ENCODE peak calls at places on chromosomes 11 and 22, in eight cellular contexts. D, L, W, S, M, O, Z and U are unnamed samples.

GRCh38 chr11:112834277-112834755 is 126.9 kb upstream of the NCAM1 start:
- DNase-seq in D (no peak), L (no peak), W (no peak), S (no peak), M (peak; percentile 33), O (no peak), Z (no peak), U (peak; percentile 13)

GRCh38 chr22:37018815-37019308 is 385 bp downstream of the TST start:
- DNase-seq in D (no peak), L (peak; percentile 57), W (no peak), S (peak; percentile 31), M (no peak), O (peak; percentile 65), Z (no peak), U (peak; percentile 36)

GRCh38 chr22:46796566-46797195 is 34.2 kb downstream of the TBC1D22A start:
- DNase-seq in D (no peak), L (no peak), W (no peak), S (no peak), M (no peak), O (no peak), Z (no peak), U (no peak)

GRCh38 chr22:41775338-41775737 is 25.1 kb upstream of the CCDC134 start:
- DNase-seq in D (no peak), L (no peak), W (no peak), S (no peak), M (no peak), O (no peak), Z (no peak), U (no peak)

GRCh38 chr22:50299724-50300619 is 7.5 kb downstream of the PLXNB2 start:
- DNase-seq in D (no peak), L (no peak), W (no peak), S (no peak), M (no peak), O (no peak), Z (no peak), U (no peak)

GRCh38 chr11:68810164-68810563 is 31.6 kb downstream of the CPT1A start:
- DNase-seq in D (no peak), L (no peak), W (no peak), S (no peak), M (no peak), O (peak; percentile 18), Z (no peak), U (no peak)

GRCh38 chr22:32355760-32356159 is 1.9 kb upstream of the RFPL3 start:
- DNase-seq in D (no peak), L (no peak), W (no peak), S (no peak), M (no peak), O (no peak), Z (peak; percentile 46), U (no peak)

GRCh38 chr11:119056397-119056999 is 507 bp downstream of the HYOU1 start:
- DNase-seq in D (peak; percentile 35), L (no peak), W (peak; percentile 53), S (no peak), M (no peak), O (peak; percentile 5), Z (peak; percentile 61), U (peak; percentile 16)

GRCh38 chr11:130725417-130726233 is 190.7 kb downstream of the SNX19 start:
- DNase-seq in D (no peak), L (no peak), W (no peak), S (peak; percentile 60), M (no peak), O (no peak), Z (peak; percentile 28), U (peak; percentile 54)

GRCh38 chr11:1943977-1944376 is 3.2 kb upstream of the MRPL23 start:
- DNase-seq in D (no peak), L (peak; percentile 74), W (peak; percentile 3), S (peak; percentile 14), M (no peak), O (peak; percentile 38), Z (no peak), U (peak; percentile 55)

GRCh38 chr22:44329179-44329796 is 16.5 kb upstream of the SHISAL1 start:
- DNase-seq in D (no peak), L (peak; percentile 54), W (no peak), S (no peak), M (no peak), O (peak; percentile 14), Z (peak; percentile 63), U (peak; percentile 68)

GRCh38 chr11:21278840-21279239 is 609.5 kb downstream of the NELL1 start:
- DNase-seq in D (no peak), L (no peak), W (no peak), S (no peak), M (no peak), O (no peak), Z (no peak), U (no peak)

GRCh38 chr11:80860632-80861031 is 1419.8 kb upstream of the TENM4 start:
- DNase-seq in D (no peak), L (no peak), W (no peak), S (peak; percentile 56), M (no peak), O (peak; percentile 25), Z (peak; percentile 38), U (peak; percentile 3)

GRCh38 chr11:63613517-63614135 is 607 bp downstream of the PLAAT3 start:
- DNase-seq in D (peak; percentile 24), L (peak; percentile 47), W (peak; percentile 23), S (no peak), M (no peak), O (peak; percentile 60), Z (peak; percentile 46), U (peak; percentile 47)

GRCh38 chr22:45400046-45400445 is 13.4 kb downstream of the SMC1B start:
- DNase-seq in D (no peak), L (no peak), W (no peak), S (no peak), M (no peak), O (no peak), Z (no peak), U (no peak)

GRCh38 chr11:120420572-120420971 is 84.4 kb downstream of the ARHGEF12 start:
- DNase-seq in D (no peak), L (no peak), W (no peak), S (no peak), M (no peak), O (no peak), Z (no peak), U (no peak)

GRCh38 chr11:19730373-19730772 is 17.7 kb downstream of the NAV2 start:
- DNase-seq in D (no peak), L (no peak), W (no peak), S (no peak), M (no peak), O (no peak), Z (no peak), U (no peak)

GRCh38 chr11:86811637-86812321 is 11.4 kb downstream of the PRSS23 start:
- DNase-seq in D (no peak), L (peak; percentile 86), W (no peak), S (peak; percentile 73), M (no peak), O (peak; percentile 60), Z (peak; percentile 85), U (peak; percentile 79)